ENCODE peak calls at places on chromosomes 13 and 19, in five cellular contexts. J is stimulated activated CD4-positive, alpha-beta T cell treated with anti-CD3 and anti-CD28 coated beads, Interleukin-2, amount 100 ng/mL, for 48 hours; T is dermis blood vessel endothelial cell; D is NCI-H1092; C is NCI-H2029. H is an unnamed sample.

GRCh38 chr19:1066748-1067340 is at the start of gene ARHGAP45:
- DNase-seq in J (peak), T (peak), D (no peak), C (no peak), H (no peak)

GRCh38 chr13:80047406-80047805 is 293.5 kb downstream of the SPRY2 start:
- DNase-seq in J (no peak), T (no peak), D (no peak), C (no peak), H (no peak)

GRCh38 chr13:28678809-28679208 is 19.9 kb downstream of the POMP start:
- DNase-seq in J (no peak), T (peak), D (no peak), C (no peak), H (no peak)

GRCh38 chr13:33280550-33280905 is 5.0 kb downstream of the STARD13 start:
- DNase-seq in J (no peak), T (no peak), D (no peak), C (no peak), H (no peak)

GRCh38 chr19:5182811-5183210 is 157.8 kb downstream of the PTPRS start:
- DNase-seq in J (no peak), T (no peak), D (no peak), C (no peak), H (no peak)

GRCh38 chr19:29687244-29687896 is 22.1 kb downstream of the PLEKHF1 start:
- DNase-seq in J (no peak), T (no peak), D (no peak), C (no peak), H (no peak)

GRCh38 chr19:58248886-58249285 is 20.2 kb downstream of the ZNF544 start:
- DNase-seq in J (no peak), T (no peak), D (no peak), C (no peak), H (no peak)

GRCh38 chr19:44305457-44305856 is 632 bp upstream of the ZNF235 start:
- DNase-seq in J (no peak), T (no peak), D (no peak), C (no peak), H (no peak)

GRCh38 chr19:5398693-5399057 is 56.5 kb upstream of the ZNRF4 start:
- DNase-seq in J (no peak), T (no peak), D (no peak), C (no peak), H (no peak)

GRCh38 chr19:10027158-10027997 is 14.1 kb downstream of the RDH8 start:
- DNase-seq in J (peak), T (peak), D (peak), C (peak), H (peak)

GRCh38 chr13:38979891-38980627 is 10.6 kb downstream of the STOML3 start:
- DNase-seq in J (no peak), T (peak), D (peak), C (no peak), H (peak)

GRCh38 chr13:36571444-36571843 is 102.4 kb upstream of the SERTM1 start:
- DNase-seq in J (no peak), T (no peak), D (no peak), C (no peak), H (no peak)

GRCh38 chr19:10552596-10553053 is 8.9 kb downstream of the ATG4D start:
- DNase-seq in J (no peak), T (peak), D (no peak), C (no peak), H (peak)

GRCh38 chr13:30846844-30847243 is 59.2 kb upstream of the MEDAG start:
- DNase-seq in J (no peak), T (no peak), D (no peak), C (no peak), H (no peak)

GRCh38 chr13:101552797-101553196 is 100.3 kb downstream of the ITGBL1 start:
- DNase-seq in J (no peak), T (no peak), D (no peak), C (no peak), H (no peak)

GRCh38 chr13:113170503-113170902 is 12.1 kb downstream of the PROZ start:
- DNase-seq in J (no peak), T (peak), D (no peak), C (no peak), H (no peak)

H was measured in NCI-H345.